ENCODE peak calls at places on chromosomes 11 and 22, in eight cellular contexts. O is NCI-H2029 treated with DMSO at 0.1 percent for 48 hours; K is H9; M is stimulated activated CD4-positive, alpha-beta T cell treated with anti-CD3 and anti-CD28 coated beads, Interleukin-4, amount 100 ng/mL, for 4 hours; U is neural progenitor cell; Y is MV-4-11; I is mesendoderm; S is GM12892. H is an unnamed sample.

GRCh38 chr22:48333323-48333763 is 1494.3 kb downstream of the BRD1 start:
- DNase-seq in O (no peak), K (no peak), M (no peak), U (no peak), Y (no peak), I (no peak), S (no peak), H (no peak)

GRCh38 chr22:32411388-32411787 is 659 bp downstream of the RTCB start:
- DNase-seq in O (no peak), K (no peak), M (peak; percentile 32), U (peak; percentile 4), Y (no peak), I (peak; percentile 44), S (no peak), H (peak; percentile 37)

GRCh38 chr11:8018742-8019631 is 31.9 kb downstream of the EIF3F start:
- DNase-seq in O (no peak), K (peak; percentile 87), M (peak; percentile 63), U (peak; percentile 90), Y (no peak), I (peak; percentile 94), S (peak; percentile 41), H (peak; percentile 88)

GRCh38 chr11:60951909-60952741 is at the start of gene SLC15A3:
- DNase-seq in O (no peak), K (peak; percentile 65), M (peak; percentile 36), U (peak; percentile 49), Y (peak; percentile 95), I (peak; percentile 76), S (peak; percentile 69), H (no peak)

GRCh38 chr11:100789500-100789899 is 102.4 kb downstream of the ARHGAP42 start:
- DNase-seq in O (no peak), K (no peak), M (no peak), U (no peak), Y (no peak), I (peak; percentile 29), S (no peak), H (peak; percentile 55)

GRCh38 chr22:42662114-42663021 is 13.2 kb upstream of the CYB5R3 start:
- DNase-seq in O (no peak), K (peak; percentile 86), M (peak; percentile 63), U (peak; percentile 91), Y (peak; percentile 39), I (peak; percentile 66), S (peak; percentile 86), H (peak; percentile 82)

GRCh38 chr11:46382644-46383403 is 1.4 kb downstream of the MDK start:
- DNase-seq in O (no peak), K (peak; percentile 75), M (no peak), U (peak; percentile 72), Y (peak; percentile 25), I (peak; percentile 74), S (no peak), H (peak; percentile 63)

GRCh38 chr11:34493468-34493867 is 20.1 kb downstream of the ELF5 start:
- DNase-seq in O (no peak), K (no peak), M (no peak), U (no peak), Y (no peak), I (no peak), S (no peak), H (no peak)

GRCh38 chr11:115257286-115258077 is 246.7 kb downstream of the CADM1 start:
- DNase-seq in O (no peak), K (peak; percentile 87), M (no peak), U (no peak), Y (no peak), I (no peak), S (no peak), H (peak; percentile 50)

GRCh38 chr22:28239941-28240340 is 320.9 kb upstream of the PITPNB start:
- DNase-seq in O (no peak), K (no peak), M (no peak), U (no peak), Y (no peak), I (no peak), S (no peak), H (no peak)

GRCh38 chr11:9726313-9727022 is 62.6 kb downstream of the SWAP70 start:
- DNase-seq in O (no peak), K (no peak), M (no peak), U (no peak), Y (no peak), I (no peak), S (no peak), H (peak; percentile 84)

GRCh38 chr11:79201637-79202347 is 239.0 kb downstream of the TENM4 start:
- DNase-seq in O (no peak), K (no peak), M (no peak), U (no peak), Y (no peak), I (peak; percentile 82), S (no peak), H (peak; percentile 66)

GRCh38 chr11:1733009-1733715 is 17.2 kb downstream of the IFITM10 start:
- DNase-seq in O (no peak), K (no peak), M (no peak), U (no peak), Y (no peak), I (no peak), S (no peak), H (no peak)

GRCh38 chr11:12767022-12767421 is 92.8 kb downstream of the TEAD1 start:
- DNase-seq in O (no peak), K (no peak), M (no peak), U (no peak), Y (no peak), I (no peak), S (no peak), H (no peak)

GRCh38 chr11:99865951-99866350 is 821.1 kb upstream of the ARHGAP42 start:
- DNase-seq in O (no peak), K (no peak), M (no peak), U (no peak), Y (no peak), I (no peak), S (no peak), H (no peak)

GRCh38 chr11:47715082-47715669 is at the start of gene AGBL2:
- DNase-seq in O (peak; percentile 35), K (peak; percentile 88), M (peak; percentile 78), U (peak; percentile 79), Y (peak; percentile 84), I (peak; percentile 79), S (peak; percentile 85), H (peak; percentile 88)

GRCh38 chr11:128492461-128492860 is 94.9 kb downstream of the ETS1 start:
- DNase-seq in O (no peak), K (no peak), M (no peak), U (no peak), Y (peak; percentile 5), I (no peak), S (no peak), H (peak; percentile 83)

GRCh38 chr11:67260406-67260805 is 5.9 kb upstream of the GRK2 start:
- DNase-seq in O (no peak), K (no peak), M (no peak), U (no peak), Y (no peak), I (no peak), S (no peak), H (no peak)

GRCh38 chr11:116865696-116866095 is 28.3 kb upstream of the APOA1 start:
- DNase-seq in O (no peak), K (no peak), M (no peak), U (no peak), Y (no peak), I (no peak), S (no peak), H (no peak)

H was measured in DMS53.